ENCODE peak calls at places on chromosome 19, in eight cellular contexts. One of them, this sample, is unnamed.

GRCh38 chr19:47176071-47176626 is 45.5 kb downstream of the SAE1 start:
- DNase-seq in neural crest cell: no peak
- DNase-seq in stimulated activated naive CD4-positive, alpha-beta T cell treated with Interleukin-2 at 50 U/mL for 16 hours: no peak
- DNase-seq in HEK293T: no peak
- DNase-seq in thoracic aorta: no peak
- DNase-seq in skeletal muscle cell: no peak
- DNase-seq in iris pigment epithelial cell: peak
- DNase-seq in SHP77: no peak
- DNase-seq in this sample: no peak

GRCh38 chr19:41269571-41269970 is 5.4 kb downstream of the HNRNPUL1 start:
- DNase-seq in neural crest cell: no peak
- DNase-seq in stimulated activated naive CD4-positive, alpha-beta T cell treated with Interleukin-2 at 50 U/mL for 16 hours: no peak
- DNase-seq in HEK293T: no peak
- DNase-seq in thoracic aorta: no peak
- DNase-seq in skeletal muscle cell: no peak
- DNase-seq in iris pigment epithelial cell: no peak
- DNase-seq in SHP77: no peak
- DNase-seq in this sample: no peak

GRCh38 chr19:48720613-48721296 is 1.2 kb upstream of the MAMSTR start:
- DNase-seq in neural crest cell: peak
- DNase-seq in stimulated activated naive CD4-positive, alpha-beta T cell treated with Interleukin-2 at 50 U/mL for 16 hours: peak
- DNase-seq in HEK293T: peak
- DNase-seq in thoracic aorta: peak
- DNase-seq in skeletal muscle cell: peak
- DNase-seq in iris pigment epithelial cell: peak
- DNase-seq in SHP77: peak
- DNase-seq in this sample: peak

GRCh38 chr19:54188224-54188871 is 1.0 kb downstream of the MBOAT7 start:
- DNase-seq in neural crest cell: no peak
- DNase-seq in stimulated activated naive CD4-positive, alpha-beta T cell treated with Interleukin-2 at 50 U/mL for 16 hours: peak
- DNase-seq in HEK293T: no peak
- DNase-seq in thoracic aorta: no peak
- DNase-seq in skeletal muscle cell: no peak
- DNase-seq in iris pigment epithelial cell: peak
- DNase-seq in SHP77: no peak
- DNase-seq in this sample: peak

GRCh38 chr19:42629191-42629590 is 34.5 kb upstream of the CEACAM8 start:
- DNase-seq in neural crest cell: no peak
- DNase-seq in stimulated activated naive CD4-positive, alpha-beta T cell treated with Interleukin-2 at 50 U/mL for 16 hours: no peak
- DNase-seq in HEK293T: no peak
- DNase-seq in thoracic aorta: no peak
- DNase-seq in skeletal muscle cell: no peak
- DNase-seq in iris pigment epithelial cell: no peak
- DNase-seq in SHP77: no peak
- DNase-seq in this sample: no peak

GRCh38 chr19:35596366-35596999 is 10.5 kb downstream of the PMIS2 start:
- DNase-seq in neural crest cell: no peak
- DNase-seq in stimulated activated naive CD4-positive, alpha-beta T cell treated with Interleukin-2 at 50 U/mL for 16 hours: no peak
- DNase-seq in HEK293T: peak
- DNase-seq in thoracic aorta: no peak
- DNase-seq in skeletal muscle cell: no peak
- DNase-seq in iris pigment epithelial cell: peak
- DNase-seq in SHP77: no peak
- DNase-seq in this sample: no peak

GRCh38 chr19:1767464-1767933 is 14.2 kb downstream of the ONECUT3 start:
- DNase-seq in neural crest cell: peak
- DNase-seq in stimulated activated naive CD4-positive, alpha-beta T cell treated with Interleukin-2 at 50 U/mL for 16 hours: peak
- DNase-seq in HEK293T: peak
- DNase-seq in thoracic aorta: no peak
- DNase-seq in skeletal muscle cell: no peak
- DNase-seq in iris pigment epithelial cell: no peak
- DNase-seq in SHP77: no peak
- DNase-seq in this sample: no peak

GRCh38 chr19:17829855-17830566 is 8.7 kb upstream of the INSL3 start:
- DNase-seq in neural crest cell: peak
- DNase-seq in stimulated activated naive CD4-positive, alpha-beta T cell treated with Interleukin-2 at 50 U/mL for 16 hours: no peak
- DNase-seq in HEK293T: peak
- DNase-seq in thoracic aorta: no peak
- DNase-seq in skeletal muscle cell: no peak
- DNase-seq in iris pigment epithelial cell: peak
- DNase-seq in SHP77: peak
- DNase-seq in this sample: no peak

GRCh38 chr19:18194554-18195238 is 1.7 kb downstream of the MPV17L2 start:
- DNase-seq in neural crest cell: no peak
- DNase-seq in stimulated activated naive CD4-positive, alpha-beta T cell treated with Interleukin-2 at 50 U/mL for 16 hours: peak
- DNase-seq in HEK293T: peak
- DNase-seq in thoracic aorta: no peak
- DNase-seq in skeletal muscle cell: no peak
- DNase-seq in iris pigment epithelial cell: no peak
- DNase-seq in SHP77: no peak
- DNase-seq in this sample: no peak

GRCh38 chr19:54299126-54299498 is 13.9 kb downstream of the LILRA5 start:
- DNase-seq in neural crest cell: no peak
- DNase-seq in stimulated activated naive CD4-positive, alpha-beta T cell treated with Interleukin-2 at 50 U/mL for 16 hours: no peak
- DNase-seq in HEK293T: no peak
- DNase-seq in thoracic aorta: no peak
- DNase-seq in skeletal muscle cell: no peak
- DNase-seq in iris pigment epithelial cell: no peak
- DNase-seq in SHP77: no peak
- DNase-seq in this sample: no peak

GRCh38 chr19:11481777-11482383 is 1.0 kb upstream of the ELAVL3 start:
- DNase-seq in neural crest cell: peak
- DNase-seq in stimulated activated naive CD4-positive, alpha-beta T cell treated with Interleukin-2 at 50 U/mL for 16 hours: peak
- DNase-seq in HEK293T: peak
- DNase-seq in thoracic aorta: peak
- DNase-seq in skeletal muscle cell: peak
- DNase-seq in iris pigment epithelial cell: peak
- DNase-seq in SHP77: peak
- DNase-seq in this sample: no peak

GRCh38 chr19:52592301-52592700 is 22.2 kb downstream of the ZNF701 start:
- DNase-seq in neural crest cell: no peak
- DNase-seq in stimulated activated naive CD4-positive, alpha-beta T cell treated with Interleukin-2 at 50 U/mL for 16 hours: no peak
- DNase-seq in HEK293T: no peak
- DNase-seq in thoracic aorta: no peak
- DNase-seq in skeletal muscle cell: no peak
- DNase-seq in iris pigment epithelial cell: no peak
- DNase-seq in SHP77: no peak
- DNase-seq in this sample: peak

GRCh38 chr19:39704181-39705044 is at the start of gene LGALS14:
- DNase-seq in neural crest cell: no peak
- DNase-seq in stimulated activated naive CD4-positive, alpha-beta T cell treated with Interleukin-2 at 50 U/mL for 16 hours: no peak
- DNase-seq in HEK293T: no peak
- DNase-seq in thoracic aorta: no peak
- DNase-seq in skeletal muscle cell: no peak
- DNase-seq in iris pigment epithelial cell: no peak
- DNase-seq in SHP77: peak
- DNase-seq in this sample: no peak

GRCh38 chr19:54464044-54464623 is 556 bp upstream of the LENG9 start:
- DNase-seq in neural crest cell: peak
- DNase-seq in stimulated activated naive CD4-positive, alpha-beta T cell treated with Interleukin-2 at 50 U/mL for 16 hours: peak
- DNase-seq in HEK293T: peak
- DNase-seq in thoracic aorta: peak
- DNase-seq in skeletal muscle cell: peak
- DNase-seq in iris pigment epithelial cell: peak
- DNase-seq in SHP77: peak
- DNase-seq in this sample: peak

GRCh38 chr19:48400018-48400742 is 6.7 kb downstream of the GRIN2D start:
- DNase-seq in neural crest cell: peak
- DNase-seq in stimulated activated naive CD4-positive, alpha-beta T cell treated with Interleukin-2 at 50 U/mL for 16 hours: peak
- DNase-seq in HEK293T: peak
- DNase-seq in thoracic aorta: no peak
- DNase-seq in skeletal muscle cell: peak
- DNase-seq in iris pigment epithelial cell: peak
- DNase-seq in SHP77: peak
- DNase-seq in this sample: peak

GRCh38 chr19:14337510-14337909 is 43.7 kb upstream of the ADGRE5 start:
- DNase-seq in neural crest cell: peak
- DNase-seq in stimulated activated naive CD4-positive, alpha-beta T cell treated with Interleukin-2 at 50 U/mL for 16 hours: no peak
- DNase-seq in HEK293T: peak
- DNase-seq in thoracic aorta: no peak
- DNase-seq in skeletal muscle cell: no peak
- DNase-seq in iris pigment epithelial cell: peak
- DNase-seq in SHP77: no peak
- DNase-seq in this sample: peak

GRCh38 chr19:1651548-1652394 is 644 bp downstream of the TCF3 start:
- DNase-seq in neural crest cell: no peak
- DNase-seq in stimulated activated naive CD4-positive, alpha-beta T cell treated with Interleukin-2 at 50 U/mL for 16 hours: peak
- DNase-seq in HEK293T: peak
- DNase-seq in thoracic aorta: no peak
- DNase-seq in skeletal muscle cell: no peak
- DNase-seq in iris pigment epithelial cell: peak
- DNase-seq in SHP77: no peak
- DNase-seq in this sample: no peak

GRCh38 chr19:17339088-17339741 is 1.9 kb downstream of the GTPBP3 start:
- DNase-seq in neural crest cell: no peak
- DNase-seq in stimulated activated naive CD4-positive, alpha-beta T cell treated with Interleukin-2 at 50 U/mL for 16 hours: peak
- DNase-seq in HEK293T: peak
- DNase-seq in thoracic aorta: no peak
- DNase-seq in skeletal muscle cell: no peak
- DNase-seq in iris pigment epithelial cell: no peak
- DNase-seq in SHP77: no peak
- DNase-seq in this sample: peak

GRCh38 chr19:40510526-40511115 is 43.8 kb downstream of the SPTBN4 start:
- DNase-seq in neural crest cell: no peak
- DNase-seq in stimulated activated naive CD4-positive, alpha-beta T cell treated with Interleukin-2 at 50 U/mL for 16 hours: no peak
- DNase-seq in HEK293T: no peak
- DNase-seq in thoracic aorta: no peak
- DNase-seq in skeletal muscle cell: no peak
- DNase-seq in iris pigment epithelial cell: no peak
- DNase-seq in SHP77: no peak
- DNase-seq in this sample: no peak

GRCh38 chr19:15782211-15782610 is 5.2 kb upstream of the OR10H5 start:
- DNase-seq in neural crest cell: no peak
- DNase-seq in stimulated activated naive CD4-positive, alpha-beta T cell treated with Interleukin-2 at 50 U/mL for 16 hours: no peak
- DNase-seq in HEK293T: no peak
- DNase-seq in thoracic aorta: no peak
- DNase-seq in skeletal muscle cell: no peak
- DNase-seq in iris pigment epithelial cell: no peak
- DNase-seq in SHP77: no peak
- DNase-seq in this sample: no peak

GRCh38 chr19:6740589-6741348 is 1.3 kb downstream of the TRIP10 start:
- DNase-seq in neural crest cell: peak
- DNase-seq in stimulated activated naive CD4-positive, alpha-beta T cell treated with Interleukin-2 at 50 U/mL for 16 hours: no peak
- DNase-seq in HEK293T: peak
- DNase-seq in thoracic aorta: no peak
- DNase-seq in skeletal muscle cell: no peak
- DNase-seq in iris pigment epithelial cell: peak
- DNase-seq in SHP77: no peak
- DNase-seq in this sample: peak

GRCh38 chr19:18839465-18840287 is 7.9 kb downstream of the UPF1 start:
- DNase-seq in neural crest cell: no peak
- DNase-seq in stimulated activated naive CD4-positive, alpha-beta T cell treated with Interleukin-2 at 50 U/mL for 16 hours: no peak
- DNase-seq in HEK293T: no peak
- DNase-seq in thoracic aorta: no peak
- DNase-seq in skeletal muscle cell: no peak
- DNase-seq in iris pigment epithelial cell: peak
- DNase-seq in SHP77: no peak
- DNase-seq in this sample: no peak

GRCh38 chr19:45913874-45914830 is at the start of gene NANOS2:
- DNase-seq in neural crest cell: peak
- DNase-seq in stimulated activated naive CD4-positive, alpha-beta T cell treated with Interleukin-2 at 50 U/mL for 16 hours: no peak
- DNase-seq in HEK293T: peak
- DNase-seq in thoracic aorta: no peak
- DNase-seq in skeletal muscle cell: no peak
- DNase-seq in iris pigment epithelial cell: no peak
- DNase-seq in SHP77: no peak
- DNase-seq in this sample: no peak

GRCh38 chr19:1856698-1857603 is 6.4 kb downstream of the KLF16 start:
- DNase-seq in neural crest cell: no peak
- DNase-seq in stimulated activated naive CD4-positive, alpha-beta T cell treated with Interleukin-2 at 50 U/mL for 16 hours: peak
- DNase-seq in HEK293T: no peak
- DNase-seq in thoracic aorta: peak
- DNase-seq in skeletal muscle cell: no peak
- DNase-seq in iris pigment epithelial cell: peak
- DNase-seq in SHP77: no peak
- DNase-seq in this sample: peak

GRCh38 chr19:29546583-29547190 is 20.9 kb downstream of the VSTM2B start:
- DNase-seq in neural crest cell: no peak
- DNase-seq in stimulated activated naive CD4-positive, alpha-beta T cell treated with Interleukin-2 at 50 U/mL for 16 hours: no peak
- DNase-seq in HEK293T: no peak
- DNase-seq in thoracic aorta: no peak
- DNase-seq in skeletal muscle cell: no peak
- DNase-seq in iris pigment epithelial cell: no peak
- DNase-seq in SHP77: no peak
- DNase-seq in this sample: no peak

GRCh38 chr19:2294377-2295335 is 12.7 kb upstream of the PEAK3 start:
- DNase-seq in neural crest cell: no peak
- DNase-seq in stimulated activated naive CD4-positive, alpha-beta T cell treated with Interleukin-2 at 50 U/mL for 16 hours: no peak
- DNase-seq in HEK293T: no peak
- DNase-seq in thoracic aorta: no peak
- DNase-seq in skeletal muscle cell: peak
- DNase-seq in iris pigment epithelial cell: no peak
- DNase-seq in SHP77: no peak
- DNase-seq in this sample: no peak

GRCh38 chr19:45424191-45425058 is 708 bp upstream of the ERCC1 start:
- DNase-seq in neural crest cell: peak
- DNase-seq in stimulated activated naive CD4-positive, alpha-beta T cell treated with Interleukin-2 at 50 U/mL for 16 hours: peak
- DNase-seq in HEK293T: peak
- DNase-seq in thoracic aorta: peak
- DNase-seq in skeletal muscle cell: peak
- DNase-seq in iris pigment epithelial cell: peak
- DNase-seq in SHP77: peak
- DNase-seq in this sample: peak

GRCh38 chr19:38993271-38993670 is 17.7 kb upstream of the FBXO17 start:
- DNase-seq in neural crest cell: no peak
- DNase-seq in stimulated activated naive CD4-positive, alpha-beta T cell treated with Interleukin-2 at 50 U/mL for 16 hours: no peak
- DNase-seq in HEK293T: no peak
- DNase-seq in thoracic aorta: no peak
- DNase-seq in skeletal muscle cell: no peak
- DNase-seq in iris pigment epithelial cell: peak
- DNase-seq in SHP77: no peak
- DNase-seq in this sample: peak

GRCh38 chr19:11814707-11815050 is 606 bp downstream of the ZNF440 start:
- DNase-seq in neural crest cell: no peak
- DNase-seq in stimulated activated naive CD4-positive, alpha-beta T cell treated with Interleukin-2 at 50 U/mL for 16 hours: no peak
- DNase-seq in HEK293T: no peak
- DNase-seq in thoracic aorta: no peak
- DNase-seq in skeletal muscle cell: no peak
- DNase-seq in iris pigment epithelial cell: peak
- DNase-seq in SHP77: no peak
- DNase-seq in this sample: peak

GRCh38 chr19:10227215-10227971 is 3.7 kb downstream of the S1PR2 start:
- DNase-seq in neural crest cell: peak
- DNase-seq in stimulated activated naive CD4-positive, alpha-beta T cell treated with Interleukin-2 at 50 U/mL for 16 hours: no peak
- DNase-seq in HEK293T: no peak
- DNase-seq in thoracic aorta: no peak
- DNase-seq in skeletal muscle cell: no peak
- DNase-seq in iris pigment epithelial cell: no peak
- DNase-seq in SHP77: no peak
- DNase-seq in this sample: peak

GRCh38 chr19:16391301-16392055 is 66.9 kb downstream of the KLF2 start:
- DNase-seq in neural crest cell: no peak
- DNase-seq in stimulated activated naive CD4-positive, alpha-beta T cell treated with Interleukin-2 at 50 U/mL for 16 hours: no peak
- DNase-seq in HEK293T: no peak
- DNase-seq in thoracic aorta: no peak
- DNase-seq in skeletal muscle cell: no peak
- DNase-seq in iris pigment epithelial cell: no peak
- DNase-seq in SHP77: no peak
- DNase-seq in this sample: no peak

GRCh38 chr19:42051166-42052115 is 18.6 kb downstream of the GRIK5 start:
- DNase-seq in neural crest cell: no peak
- DNase-seq in stimulated activated naive CD4-positive, alpha-beta T cell treated with Interleukin-2 at 50 U/mL for 16 hours: no peak
- DNase-seq in HEK293T: no peak
- DNase-seq in thoracic aorta: no peak
- DNase-seq in skeletal muscle cell: no peak
- DNase-seq in iris pigment epithelial cell: peak
- DNase-seq in SHP77: no peak
- DNase-seq in this sample: no peak

GRCh38 chr19:1513492-1514294 is 874 bp upstream of the ADAMTSL5 start:
- DNase-seq in neural crest cell: no peak
- DNase-seq in stimulated activated naive CD4-positive, alpha-beta T cell treated with Interleukin-2 at 50 U/mL for 16 hours: peak
- DNase-seq in HEK293T: peak
- DNase-seq in thoracic aorta: no peak
- DNase-seq in skeletal muscle cell: no peak
- DNase-seq in iris pigment epithelial cell: peak
- DNase-seq in SHP77: no peak
- DNase-seq in this sample: peak

GRCh38 chr19:5967994-5968430 is 9.9 kb downstream of the RANBP3 start:
- DNase-seq in neural crest cell: peak
- DNase-seq in stimulated activated naive CD4-positive, alpha-beta T cell treated with Interleukin-2 at 50 U/mL for 16 hours: peak
- DNase-seq in HEK293T: peak
- DNase-seq in thoracic aorta: no peak
- DNase-seq in skeletal muscle cell: peak
- DNase-seq in iris pigment epithelial cell: peak
- DNase-seq in SHP77: peak
- DNase-seq in this sample: peak